ENCODE peak calls at places on chromosomes 7 and 10, in four cellular contexts. L, Y, D and G are unnamed samples.

GRCh38 chr10:23096814-23097549 is 1.6 kb downstream of the MSRB2 start:
- DNase-seq in L (peak; percentile 7), Y (peak; percentile 17), D (no peak), G (peak; percentile 19)

GRCh38 chr7:98133181-98133580 is 26.5 kb downstream of the LMTK2 start:
- DNase-seq in D (peak; percentile 36), Y (peak; percentile 73), L (peak; percentile 99), G (no peak)

GRCh38 chr7:158818325-158819213 is 10.7 kb downstream of the ESYT2 start:
- DNase-seq in D (peak; percentile 43), L (peak; percentile 60), Y (peak; percentile 92), G (peak; percentile 92)

GRCh38 chr10:67763499-67764011 is 67.6 kb upstream of the CTNNA3 start:
- DNase-seq in D (no peak), L (no peak), Y (peak; percentile 84), G (peak; percentile 78)

GRCh38 chr7:44461387-44461786 is 29.1 kb downstream of the NUDCD3 start:
- DNase-seq in Y (peak; percentile 43), D (no peak), L (peak; percentile 41), G (no peak)

GRCh38 chr10:124574456-124575070 is 112.9 kb downstream of the LHPP start:
- DNase-seq in D (no peak), Y (no peak), L (no peak), G (no peak)

GRCh38 chr10:83166344-83166743 is 973.0 kb upstream of the GHITM start:
- DNase-seq in L (no peak), Y (no peak), D (no peak), G (no peak)

GRCh38 chr7:150451097-150451793 is 815 bp downstream of the GIMAP8 start:
- DNase-seq in L (no peak), D (peak; percentile 43), Y (no peak), G (peak; percentile 40)

GRCh38 chr10:52744057-52744819 is 28.3 kb downstream of the MBL2 start:
- DNase-seq in Y (peak; percentile 86), L (no peak), D (no peak), G (no peak)

GRCh38 chr10:27223964-27224363 is 16.6 kb downstream of the ACBD5 start:
- DNase-seq in Y (peak; percentile 51), L (no peak), D (no peak), G (peak; percentile 17)

GRCh38 chr7:117076426-117076943 is 123.2 kb downstream of the ST7 start:
- DNase-seq in Y (no peak), L (no peak), D (no peak), G (no peak)

GRCh38 chr7:45564886-45565455 is 9.2 kb upstream of the ADCY1 start:
- DNase-seq in Y (no peak), L (no peak), D (no peak), G (no peak)

GRCh38 chr10:60155945-60156683 is 233.6 kb downstream of the ANK3 start:
- DNase-seq in Y (no peak), L (no peak), D (no peak), G (no peak)

GRCh38 chr7:129213828-129214227 is 11.0 kb upstream of the AHCYL2 start:
- DNase-seq in L (no peak), D (no peak), Y (peak; percentile 30), G (no peak)

GRCh38 chr10:132612571-132613504 is 75.3 kb downstream of the INPP5A start:
- DNase-seq in D (no peak), L (no peak), Y (no peak), G (no peak)

GRCh38 chr7:16356241-16356958 is 64.9 kb downstream of the CRPPA start:
- DNase-seq in Y (no peak), D (no peak), L (peak; percentile 17), G (no peak)

GRCh38 chr10:47107226-47107625 is 192.8 kb upstream of the GDF10 start:
- DNase-seq in Y (no peak), L (no peak), D (no peak), G (no peak)

GRCh38 chr10:49844775-49845561 is 82.8 kb upstream of the OGDHL start:
- DNase-seq in L (no peak), Y (peak; percentile 98), D (no peak), G (no peak)

GRCh38 chr10:8121199-8121890 is 66.9 kb downstream of the GATA3 start:
- DNase-seq in L (no peak), Y (no peak), D (no peak), G (no peak)

GRCh38 chr7:147510913-147511312 is 1079.7 kb upstream of the C7orf33 start:
- DNase-seq in D (no peak), Y (peak; percentile 91), L (no peak), G (no peak)

GRCh38 chr10:73956476-73957338 is 41.2 kb upstream of the VCL start:
- DNase-seq in D (no peak), L (peak; percentile 95), Y (peak; percentile 67), G (no peak)